ENCODE peak calls at places on chromosomes 7 and 10, in six cellular contexts. P is HCT116, O is HepG2, Z is H1, X is SK-N-SH, H is GM12878. L is an unnamed sample.

GRCh38 chr7:20749896-20750295 is 36.8 kb downstream of the SP8 start:
- DNase-seq in P (no peak), O (no peak), Z (no peak), X (no peak), H (no peak), L (no peak)

GRCh38 chr7:47982610-47983009 is 3.2 kb upstream of the HUS1 start:
- DNase-seq in P (no peak), O (no peak), Z (no peak), X (no peak), H (no peak), L (no peak)

GRCh38 chr10:35526775-35527174 is 78.4 kb upstream of the GJD4 start:
- DNase-seq in P (no peak), O (no peak), Z (no peak), X (no peak), H (no peak), L (no peak)

GRCh38 chr7:94391716-94392390 is 2.8 kb upstream of the COL1A2 start:
- DNase-seq in P (no peak), O (no peak), Z (no peak), X (peak), H (no peak), L (peak)

GRCh38 chr7:8229927-8230326 is 32.0 kb downstream of the ICA1 start:
- DNase-seq in P (no peak), O (no peak), Z (no peak), X (peak), H (no peak), L (no peak)

GRCh38 chr7:101687791-101688182 is 58.7 kb upstream of the MYL10 start:
- DNase-seq in P (no peak), O (no peak), Z (no peak), X (peak), H (no peak), L (no peak)

GRCh38 chr7:44065431-44066110 is at the start of gene PGAM2:
- DNase-seq in P (no peak), O (no peak), Z (peak), X (peak), H (no peak), L (peak)

GRCh38 chr7:76505168-76506080 is 4.9 kb upstream of the UPK3B start:
- DNase-seq in P (no peak), O (no peak), Z (no peak), X (peak), H (no peak), L (no peak)

GRCh38 chr10:75400769-75401568 is 595 bp downstream of the ZNF503 start:
- DNase-seq in P (no peak), O (no peak), Z (peak), X (peak), H (no peak), L (no peak)

GRCh38 chr10:70192325-70192966 is 22.1 kb upstream of the SAR1A start:
- DNase-seq in P (no peak), O (peak), Z (no peak), X (no peak), H (no peak), L (no peak)

GRCh38 chr10:35172574-35172973 is 45.9 kb downstream of the CREM start:
- DNase-seq in P (no peak), O (no peak), Z (no peak), X (no peak), H (no peak), L (no peak)

GRCh38 chr10:112491144-112491543 is 44.1 kb downstream of the VTI1A start:
- DNase-seq in P (peak), O (no peak), Z (no peak), X (no peak), H (no peak), L (no peak)

GRCh38 chr10:17216217-17216900 is 11.7 kb upstream of the VIM start:
- DNase-seq in P (peak), O (peak), Z (no peak), X (no peak), H (peak), L (no peak)

GRCh38 chr10:76319666-76320065 is 888.2 kb downstream of the LRMDA start:
- DNase-seq in P (no peak), O (no peak), Z (no peak), X (no peak), H (no peak), L (no peak)

GRCh38 chr10:76209135-76209534 is 777.7 kb downstream of the LRMDA start:
- DNase-seq in P (no peak), O (no peak), Z (no peak), X (no peak), H (no peak), L (no peak)

GRCh38 chr10:119377905-119378736 is 164.4 kb downstream of the RGS10 start:
- DNase-seq in P (no peak), O (no peak), Z (no peak), X (peak), H (no peak), L (no peak)

GRCh38 chr7:30144659-30145321 is 10.0 kb downstream of the MTURN start:
- DNase-seq in P (no peak), O (no peak), Z (no peak), X (peak), H (no peak), L (no peak)

GRCh38 chr10:115945696-115946445 is 327.1 kb downstream of the GFRA1 start:
- DNase-seq in P (no peak), O (no peak), Z (no peak), X (no peak), H (no peak), L (no peak)

GRCh38 chr7:503575-504111 is 16.0 kb downstream of the PDGFA start:
- DNase-seq in P (no peak), O (peak), Z (no peak), X (no peak), H (no peak), L (no peak)

GRCh38 chr7:70738080-70738479 is 393.9 kb upstream of the GALNT17 start:
- DNase-seq in P (no peak), O (no peak), Z (no peak), X (no peak), H (no peak), L (no peak)

GRCh38 chr10:69491611-69492010 is 40.3 kb downstream of the TSPAN15 start:
- DNase-seq in P (no peak), O (no peak), Z (no peak), X (no peak), H (no peak), L (no peak)

GRCh38 chr10:112510384-112510783 is 63.4 kb downstream of the VTI1A start:
- DNase-seq in P (no peak), O (no peak), Z (no peak), X (no peak), H (no peak), L (no peak)

GRCh38 chr7:68411742-68412141 is 1186.5 kb upstream of the AUTS2 start:
- DNase-seq in P (no peak), O (no peak), Z (no peak), X (peak), H (no peak), L (no peak)

GRCh38 chr7:33743594-33743993 is 161.7 kb upstream of the BMPER start:
- DNase-seq in P (no peak), O (no peak), Z (no peak), X (no peak), H (no peak), L (no peak)

GRCh38 chr10:61554925-61555324 is 101.7 kb upstream of the TMEM26 start:
- DNase-seq in P (no peak), O (no peak), Z (no peak), X (no peak), H (no peak), L (no peak)

GRCh38 chr7:107559864-107560263 is 3.9 kb downstream of the COG5 start:
- DNase-seq in P (no peak), O (no peak), Z (no peak), X (no peak), H (no peak), L (no peak)

GRCh38 chr10:122263971-122264370 is 7.1 kb upstream of the BTBD16 start:
- DNase-seq in P (no peak), O (peak), Z (no peak), X (no peak), H (no peak), L (no peak)

GRCh38 chr7:4168556-4168955 is 513.5 kb upstream of the FOXK1 start:
- DNase-seq in P (no peak), O (no peak), Z (no peak), X (no peak), H (no peak), L (no peak)

GRCh38 chr7:139112316-139112715 is 2.8 kb upstream of the ZC3HAV1 start:
- DNase-seq in P (no peak), O (no peak), Z (no peak), X (no peak), H (no peak), L (no peak)
- H3K4me3 ChIP-seq in P (no peak), O (no peak), Z (no peak), X (no peak), H (no peak), L (no peak)

GRCh38 chr7:143255564-143255963 is 7.7 kb upstream of the GSTK1 start:
- DNase-seq in P (no peak), O (no peak), Z (no peak), X (no peak), H (no peak), L (no peak)
- TF ChIP-seq YY1 in P (no peak), O (no peak), Z (no peak), X (no peak), H (no peak), L (no peak)

GRCh38 chr10:128058106-128058745 is 68.0 kb downstream of the MKI67 start:
- DNase-seq in P (no peak), O (no peak), Z (no peak), X (no peak), H (no peak), L (no peak)

GRCh38 chr10:128059915-128060314 is 66.3 kb downstream of the MKI67 start:
- DNase-seq in P (no peak), O (no peak), Z (no peak), X (no peak), H (no peak), L (no peak)

GRCh38 chr10:128059266-128059850 is 66.9 kb downstream of the MKI67 start:
- DNase-seq in P (no peak), O (no peak), Z (no peak), X (no peak), H (no peak), L (no peak)

GRCh38 chr10:128060341-128060851 is 65.8 kb downstream of the MKI67 start:
- DNase-seq in P (no peak), O (no peak), Z (no peak), X (no peak), H (no peak), L (no peak)

GRCh38 chr10:128058746-128059125 is 67.5 kb downstream of the MKI67 start:
- DNase-seq in P (no peak), O (no peak), Z (no peak), X (no peak), H (no peak), L (no peak)
- H3K4me3 ChIP-seq in P (no peak), O (no peak), Z (no peak), X (no peak), H (no peak), L (no peak)

GRCh38 chr10:132670546-132670945 is 115.4 kb downstream of the NKX6-2 start:
- DNase-seq in P (no peak), O (no peak), Z (no peak), X (no peak), H (no peak), L (no peak)
- TF ChIP-seq YY1 in P (no peak), O (no peak), Z (no peak), X (no peak), H (no peak), L (no peak)

GRCh38 chr10:96828609-96829008 is 3.5 kb upstream of the LCOR start:
- DNase-seq in P (no peak), O (no peak), Z (no peak), X (no peak), H (no peak), L (no peak)

GRCh38 chr10:96831200-96831866 is 765 bp upstream of the LCOR start:
- DNase-seq in P (no peak), O (no peak), Z (no peak), X (no peak), H (no peak), L (no peak)

GRCh38 chr10:96829029-96829773 is 2.9 kb upstream of the LCOR start:
- DNase-seq in P (no peak), O (no peak), Z (no peak), X (no peak), H (no peak), L (no peak)

GRCh38 chr10:96831867-96832720 is at the start of gene LCOR:
- DNase-seq in P (peak), O (peak), Z (peak), X (peak), H (no peak), L (peak)

DNA sequence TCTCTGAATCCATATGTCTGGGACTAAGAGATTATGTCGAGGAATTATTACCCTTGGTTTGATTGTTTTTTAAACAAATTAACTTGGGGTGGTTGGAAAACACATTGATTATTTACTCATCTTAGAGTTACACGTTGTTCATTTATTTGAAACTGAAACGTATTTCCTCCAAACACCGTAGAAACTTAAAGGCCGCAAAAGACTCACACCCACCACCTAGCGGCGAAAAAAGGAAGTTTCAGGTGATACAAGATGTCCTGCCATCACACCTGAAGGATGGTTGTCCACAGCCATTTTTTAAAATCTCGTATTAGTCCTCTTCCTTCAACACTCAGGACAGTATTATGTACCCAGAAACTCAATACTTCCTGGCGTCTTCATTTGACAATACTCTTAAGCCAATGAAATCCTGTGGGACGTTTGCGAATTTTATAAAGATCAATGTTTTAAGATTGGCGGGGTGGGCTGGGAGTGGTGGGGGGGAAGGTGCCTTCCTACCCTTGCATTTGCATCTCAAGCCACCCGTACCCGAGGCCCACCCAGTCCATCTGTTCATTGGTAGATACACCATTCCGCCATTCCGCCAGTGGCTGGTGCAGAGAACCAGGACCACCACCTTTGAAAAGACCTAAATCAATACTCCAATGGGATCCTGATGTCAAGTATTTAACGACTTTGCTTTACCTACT is 1.4 kb upstream of the LCOR start:
- DNase-seq in P (peak), O (peak), Z (peak), X (peak), H (peak), L (peak)
- H3K4me3 ChIP-seq in P (peak), O (no peak), Z (peak), X (no peak), H (peak), L (no peak)

DNA sequence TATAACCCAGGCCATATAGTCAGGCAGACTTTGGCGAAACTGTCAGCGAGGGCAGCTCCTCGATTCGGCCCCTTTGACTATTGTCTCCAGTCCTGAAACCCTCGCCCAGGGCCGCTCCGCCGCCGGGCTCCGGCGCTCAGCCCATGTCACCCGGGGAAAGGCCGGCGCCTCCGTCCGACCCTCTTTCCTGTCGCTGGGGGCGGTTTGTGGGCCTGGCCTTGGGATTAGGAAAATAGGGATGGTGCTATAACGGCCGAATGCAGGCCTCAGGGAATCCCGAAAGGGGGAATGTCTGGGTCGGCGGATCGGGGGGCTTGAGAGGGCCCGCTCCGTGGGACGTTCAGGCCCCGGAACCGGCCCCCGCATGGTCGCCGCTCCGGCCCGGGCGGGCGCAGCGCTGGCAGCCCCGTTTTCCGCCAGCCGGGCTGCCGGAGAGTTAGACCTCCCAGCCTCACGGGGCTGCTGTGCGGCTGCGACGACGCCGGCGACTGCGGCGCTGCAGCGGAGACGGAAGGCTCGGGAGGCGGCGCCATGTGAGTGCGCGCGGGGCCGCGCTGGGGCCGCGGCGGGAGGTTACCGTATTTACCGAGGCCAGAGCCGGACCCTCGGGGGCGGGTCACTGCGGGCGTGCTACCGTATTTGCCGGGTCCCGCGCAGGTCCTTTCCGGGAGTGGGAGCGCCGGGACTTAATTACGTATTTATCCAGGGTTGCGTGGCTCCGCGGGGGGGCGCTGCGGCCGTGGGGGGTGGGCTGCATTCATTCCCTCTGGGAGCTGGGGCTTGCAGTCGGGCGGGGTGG is 25.9 kb downstream of the ZNF775 start:
- DNase-seq in P (peak), O (peak), Z (peak), X (peak), H (no peak), L (peak)
- TF ChIP-seq YY1 in P (peak), O (peak), Z (peak), X (peak), H (peak), L (peak)

GRCh38 chr10:102410427-102411073 is 8.0 kb downstream of the PSD start:
- DNase-seq in P (no peak), O (no peak), Z (peak), X (peak), H (no peak), L (no peak)
- H3K4me3 ChIP-seq in P (no peak), O (no peak), Z (peak), X (no peak), H (no peak), L (peak)

GRCh38 chr7:139451638-139452037 is 31.8 kb downstream of the KLRG2 start:
- DNase-seq in P (no peak), O (no peak), Z (no peak), X (no peak), H (no peak), L (no peak)

GRCh38 chr7:139456511-139456910 is 27.0 kb downstream of the KLRG2 start:
- DNase-seq in P (no peak), O (no peak), Z (no peak), X (no peak), H (no peak), L (no peak)

GRCh38 chr7:139452948-139453672 is 30.4 kb downstream of the KLRG2 start:
- DNase-seq in P (no peak), O (no peak), Z (peak), X (no peak), H (no peak), L (no peak)

GRCh38 chr7:139455789-139456188 is 27.7 kb downstream of the KLRG2 start:
- DNase-seq in P (no peak), O (no peak), Z (no peak), X (no peak), H (no peak), L (no peak)

GRCh38 chr7:139453673-139454321 is 29.7 kb downstream of the KLRG2 start:
- DNase-seq in P (no peak), O (no peak), Z (no peak), X (no peak), H (no peak), L (no peak)
- TF ChIP-seq YY1 in P (no peak), O (no peak), Z (no peak), X (no peak), H (no peak), L (no peak)

GRCh38 chr7:11424006-11424405 is 408.0 kb downstream of the THSD7A start:
- DNase-seq in P (no peak), O (no peak), Z (no peak), X (peak), H (no peak), L (no peak)

GRCh38 chr7:11430112-11430511 is 401.9 kb downstream of the THSD7A start:
- DNase-seq in P (no peak), O (no peak), Z (no peak), X (no peak), H (no peak), L (no peak)

GRCh38 chr7:11428877-11429617 is 403.0 kb downstream of the THSD7A start:
- DNase-seq in P (no peak), O (no peak), Z (no peak), X (no peak), H (no peak), L (no peak)

GRCh38 chr7:11427686-11428273 is 404.2 kb downstream of the THSD7A start:
- DNase-seq in P (peak), O (peak), Z (no peak), X (peak), H (no peak), L (peak)
- H3K4me3 ChIP-seq in P (no peak), O (no peak), Z (no peak), X (no peak), H (no peak), L (no peak)

DNA sequence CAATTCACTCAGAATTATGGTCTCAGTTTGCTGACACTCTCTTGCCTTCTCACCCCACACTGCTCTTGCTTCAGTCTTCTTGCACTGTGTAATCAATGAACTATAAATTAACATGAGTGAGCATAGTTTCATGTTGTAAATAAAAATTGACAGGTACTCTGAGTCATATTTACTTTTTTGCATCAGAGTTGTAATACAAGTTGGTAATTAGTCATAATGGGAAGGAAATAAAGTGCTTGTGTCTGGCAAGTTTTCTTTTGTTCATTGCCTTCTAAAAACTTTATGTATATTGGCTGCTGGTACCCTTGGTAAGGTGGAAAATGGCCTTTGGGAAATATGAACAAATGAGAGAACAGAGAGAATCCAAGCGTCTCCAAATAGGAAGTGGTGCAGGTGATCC is 169.3 kb upstream of the MAGI2 start:
- DNase-seq in P (peak), O (no peak), Z (no peak), X (no peak), H (no peak), L (no peak)
- TF ChIP-seq YY1 in P (no peak), O (no peak), Z (no peak), X (no peak), H (no peak), L (no peak)

L was measured in NT2/D1.